ENCODE peak calls at places on chromosomes 12 and 14, in four cellular contexts. L is left ventricle myocardium inferior, W is endothelial cell, R is EL. U is an unnamed sample.
A peak's percentile ranks its signal among the peaks of the same experiment; 100 is the strongest.

GRCh38 chr12:89730060-89730459 is 21.4 kb upstream of the ATP2B1 start:
- DNase-seq in L (no peak), W (no peak), R (no peak), U (no peak)

GRCh38 chr12:129911437-129912049 is 7.7 kb upstream of the TMEM132D start:
- DNase-seq in L (peak; percentile 31), W (no peak), R (no peak), U (no peak)

GRCh38 chr14:104175811-104176210 is 37.4 kb downstream of the KIF26A start:
- DNase-seq in L (no peak), W (no peak), R (no peak), U (no peak)

GRCh38 chr12:48032597-48032996 is 28.3 kb upstream of the COL2A1 start:
- DNase-seq in L (no peak), W (no peak), R (no peak), U (no peak)

GRCh38 chr14:81390706-81391105 is 9.4 kb downstream of the STON2 start:
- DNase-seq in L (no peak), W (no peak), R (no peak), U (no peak)

GRCh38 chr12:14442221-14442881 is 76.9 kb downstream of the ATF7IP start:
- DNase-seq in L (no peak), W (no peak), R (no peak), U (no peak)

GRCh38 chr12:27864521-27864920 is 84.5 kb upstream of the MANSC4 start:
- DNase-seq in L (no peak), W (no peak), R (no peak), U (no peak)

GRCh38 chr12:3196488-3196887 is 119.3 kb downstream of the TSPAN9 start:
- DNase-seq in L (no peak), W (no peak), R (no peak), U (no peak)

GRCh38 chr12:2057041-2057792 is 4.4 kb downstream of the CACNA1C start:
- DNase-seq in L (peak; percentile 58), W (peak; percentile 92), R (peak; percentile 54), U (peak; percentile 25)

GRCh38 chr14:102154121-102154520 is 14.4 kb downstream of the WDR20 start:
- DNase-seq in L (no peak), W (no peak), R (no peak), U (no peak)

GRCh38 chr14:59632381-59632780 is 55.8 kb upstream of the CCDC175 start:
- DNase-seq in L (no peak), W (peak; percentile 60), R (peak; percentile 15), U (no peak)

GRCh38 chr14:73283592-73284379 is 46.5 kb downstream of the PAPLN start:
- DNase-seq in L (no peak), W (no peak), R (no peak), U (no peak)

GRCh38 chr14:50865677-50866076 is 6.2 kb upstream of the ABHD12B start:
- DNase-seq in L (no peak), W (no peak), R (peak; percentile 23), U (no peak)

GRCh38 chr14:96754845-96755184 is 42.4 kb upstream of the VRK1 start:
- DNase-seq in L (no peak), W (no peak), R (no peak), U (no peak)

GRCh38 chr12:126286203-126286602 is 1221.0 kb downstream of the AACS start:
- DNase-seq in L (no peak), W (no peak), R (no peak), U (no peak)

GRCh38 chr12:8483081-8483479 is 27.3 kb downstream of the CLEC6A start:
- DNase-seq in L (no peak), W (no peak), R (no peak), U (no peak)

GRCh38 chr14:75229923-75230792 is 48.5 kb upstream of the FOS start:
- DNase-seq in L (peak; percentile 71), W (no peak), R (peak; percentile 42), U (peak; percentile 88)

GRCh38 chr12:38895446-38895845 is 9.9 kb downstream of the CPNE8 start:
- DNase-seq in L (no peak), W (no peak), R (no peak), U (no peak)

GRCh38 chr12:124754949-124755800 is 108.5 kb downstream of the SCARB1 start:
- DNase-seq in L (peak; percentile 89), W (no peak), R (peak; percentile 73), U (peak; percentile 91)

GRCh38 chr14:90368946-90369721 is 27.7 kb upstream of the CALM1 start:
- DNase-seq in L (no peak), W (no peak), R (peak; percentile 50), U (no peak)

GRCh38 chr12:96906849-96907664 is at the start of gene NEDD1:
- DNase-seq in L (peak; percentile 87), W (peak; percentile 81), R (peak; percentile 88), U (peak; percentile 50)

GRCh38 chr12:123995023-123995422 is 22.0 kb downstream of the ZNF664 start:
- DNase-seq in L (no peak), W (no peak), R (peak; percentile 30), U (no peak)

GRCh38 chr12:47707355-47707754 is 1.5 kb upstream of the RPAP3 start:
- DNase-seq in L (no peak), W (no peak), R (no peak), U (no peak)

U was measured in gastrocnemius medialis.